ENCODE peak calls at places on chromosomes 1 and 21, in four cellular contexts. S is colonic mucosa, V is body of pancreas, N is HAP-1. X is an unnamed sample. For H3K9me3 and H3K4me1, the result is how much of the 10 kb centered on the place peaks cover.

GRCh38 chr1:21319447-21320407 is 29.5 kb upstream of the ECE1 start:
- DNase-seq in S (no peak), V (peak), N (no peak), X (no peak)

GRCh38 chr1:205240118-205240517 is 12.4 kb downstream of the TMCC2 start:
- DNase-seq in S (no peak), V (no peak), N (no peak), X (no peak)

GRCh38 chr1:62040450-62040849 is 154.2 kb upstream of the L1TD1 start:
- DNase-seq in V (no peak), N (no peak), S (no peak), X (no peak)

GRCh38 chr1:22625262-22625925 is 11.0 kb upstream of the C1QA start:
- DNase-seq in V (no peak), S (no peak), N (peak), X (no peak)

GRCh38 chr1:203402609-203403337 is 51.9 kb upstream of the FMOD start:
- DNase-seq in N (no peak), V (peak), S (no peak), X (no peak)

GRCh38 chr1:174965006-174965971 is 34.5 kb upstream of the CACYBP start:
- DNase-seq in V (peak), N (no peak), S (peak), X (no peak)

GRCh38 chr1:117655220-117655577 is 49.4 kb downstream of the TENT5C start:
- DNase-seq in N (no peak), V (peak), S (no peak), X (peak)

GRCh38 chr1:89605692-89606091 is 27.2 kb upstream of the LRRC8C start:
- DNase-seq in V (no peak), N (peak), S (no peak), X (no peak)

GRCh38 chr1:101079341-101079740 is 53.8 kb upstream of the DPH5 start:
- DNase-seq in S (no peak), V (no peak), N (no peak), X (no peak)

GRCh38 chr1:14083706-14084105 is 383.7 kb downstream of the PRDM2 start:
- DNase-seq in V (no peak), S (no peak), N (no peak), X (no peak)

GRCh38 chr1:20603473-20604464 is 14.9 kb downstream of the CDA start:
- DNase-seq in S (no peak), V (no peak), N (no peak), X (peak)

GRCh38 chr1:35595684-35596083 is 22.6 kb downstream of the TFAP2E start:
- DNase-seq in N (no peak), V (no peak), S (no peak), X (no peak)

GRCh38 chr1:9201421-9202239 is 32.9 kb upstream of the H6PD start:
- DNase-seq in S (no peak), N (peak), V (peak), X (no peak)

GRCh38 chr1:39917825-39918224 is 16.1 kb upstream of the MYCL start:
- DNase-seq in V (no peak), N (no peak), S (no peak), X (no peak)

GRCh38 chr1:5552787-5553484 is 439.3 kb downstream of the NPHP4 start:
- DNase-seq in N (no peak), S (no peak), V (no peak), X (no peak)

GRCh38 chr1:231918239-231919015 is 291.8 kb downstream of the DISC1 start:
- DNase-seq in N (no peak), V (no peak), S (no peak), X (peak)

GRCh38 chr21:17854771-17855170 is 35.6 kb upstream of the C21orf91 start:
- DNase-seq in S (no peak), V (no peak), N (no peak), X (no peak)

GRCh38 chr1:9129391-9130041 is 614 bp upstream of the GPR157 start:
- DNase-seq in N (peak), S (peak), V (peak), X (peak)

GRCh38 chr1:161130266-161130665 is 2.2 kb downstream of the DEDD start:
- DNase-seq in N (no peak), V (no peak), S (no peak), X (no peak)

GRCh38 chr1:7722670-7723012 is 48.5 kb upstream of the VAMP3 start:
- DNase-seq in S (no peak), V (no peak), N (no peak), X (no peak)

GRCh38 chr1:85584264-85584781 is 3.8 kb downstream of the CCN1 start:
- DNase-seq in N (peak), V (no peak), S (no peak), X (no peak)

GRCh38 chr1:102097451-102097850 is 100.7 kb upstream of the OLFM3 start:
- DNase-seq in V (no peak), S (peak), N (no peak), X (peak)

GRCh38 chr1:232306269-232306911 is 323.5 kb downstream of the SIPA1L2 start:
- DNase-seq in N (peak), S (peak), V (peak), X (no peak)

GRCh38 chr1:193542668-193543067 is 356.3 kb upstream of the B3GALT2 start:
- DNase-seq in S (no peak), N (no peak), V (no peak), X (no peak)

GRCh38 chr1:76940586-76941335 is 73.5 kb downstream of the ST6GALNAC5 start:
- DNase-seq in N (no peak), V (no peak), S (no peak), X (no peak)

GRCh38 chr1:5997316-5997715 is 5.1 kb upstream of the NPHP4 start:
- DNase-seq in V (no peak), N (no peak), S (no peak), X (no peak)

GRCh38 chr1:216665891-216666290 is 57.3 kb downstream of the ESRRG start:
- DNase-seq in V (no peak), S (no peak), N (no peak), X (no peak)

GRCh38 chr1:181101581-181102226 is 13.2 kb downstream of the IER5 start:
- DNase-seq in V (no peak), S (no peak), N (no peak), X (no peak)

GRCh38 chr21:35226302-35226701 is 177.2 kb upstream of the RUNX1 start:
- DNase-seq in N (no peak), V (no peak), S (no peak), X (no peak)

GRCh38 chr1:156627313-156627880 is 8.2 kb downstream of the HAPLN2 start:
- DNase-seq in N (peak), V (peak), S (peak), X (peak)

GRCh38 chr1:47809301-47810084 is 187.7 kb downstream of the TRABD2B start:
- DNase-seq in S (no peak), N (no peak), V (no peak), X (peak)

GRCh38 chr21:33937931-33938339 is 22.3 kb upstream of the ATP5PO start:
- DNase-seq in N (no peak), V (no peak), S (no peak), X (peak)

GRCh38 chr1:212557739-212558664 is 50.6 kb upstream of the ATF3 start:
- DNase-seq in V (peak), N (no peak), S (peak), X (peak)

GRCh38 chr1:32411261-32411660 is 17.0 kb upstream of the BSDC1 start:
- DNase-seq in N (no peak), S (no peak), V (no peak), X (no peak)

GRCh38 chr1:12640237-12640957 is 3.5 kb upstream of the AADACL4 start:
- DNase-seq in N (no peak), S (no peak), V (no peak), X (no peak)

GRCh38 chr1:48807599-48808260 is 31.0 kb upstream of the BEND5 start:
- DNase-seq in S (no peak), N (no peak), V (no peak), X (no peak)

GRCh38 chr1:75396258-75396657 is 214.7 kb downstream of the SLC44A5 start:
- DNase-seq in V (no peak), S (no peak), N (no peak), X (no peak)

GRCh38 chr1:221782461-221782860 is 40.6 kb upstream of the DUSP10 start:
- DNase-seq in N (no peak), V (no peak), S (no peak), X (no peak)

GRCh38 chr1:235670157-235670776 is 20.7 kb upstream of the GNG4 start:
- DNase-seq in N (no peak), V (no peak), S (no peak), X (no peak)

DNA sequence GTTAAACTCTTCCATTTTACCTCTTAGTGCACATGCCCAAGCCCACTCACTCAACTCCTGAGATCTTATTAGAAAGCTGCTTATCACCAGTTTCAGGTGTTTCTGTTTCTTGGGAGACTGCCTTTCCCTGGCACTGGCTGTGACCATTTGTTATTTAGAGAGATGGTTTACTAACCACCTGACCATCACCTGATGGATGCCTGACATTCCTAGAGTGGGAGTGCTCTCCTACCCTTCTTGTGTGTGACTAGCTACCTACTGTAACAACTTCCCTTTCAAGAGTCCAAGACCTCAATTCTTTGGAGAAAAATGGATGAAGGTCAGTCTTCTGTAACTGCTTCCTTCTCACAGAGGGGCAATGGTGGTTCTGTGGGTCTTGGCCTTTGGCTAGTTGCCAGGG is 755.2 kb upstream of the ADAMTS5 start:
- DNase-seq in S (no peak), V (no peak), N (no peak), X (peak)
- H3K9me3 ChIP-seq in S (under half), V (under half), N (under half), X (under half)

GRCh38 chr1:207006914-207007313 is 25.6 kb downstream of the C1orf116 start:
- DNase-seq in N (no peak), V (no peak), S (no peak), X (no peak)
- H3K4me3 ChIP-seq in N (no peak), V (no peak), S (no peak), X (no peak)

GRCh38 chr1:201734776-201735175 is 94.2 kb upstream of the IPO9 start:
- DNase-seq in N (no peak), S (no peak), V (no peak), X (no peak)
- H3K4me1 ChIP-seq in N (under half), S (under half), V (under half), X (under half)

GRCh38 chr1:71245246-71245645 is 164.4 kb upstream of the ZRANB2 start:
- DNase-seq in V (no peak), N (no peak), S (no peak), X (no peak)
- H3K9me3 ChIP-seq in V (under half), N (under half), S (under half), X (under half)

X was measured in small intestine.